ENCODE peak calls at places on chromosomes 3 and 15, in seven cellular contexts. One of them, this sample, is unnamed.

GRCh38 chr3:142501004-142501926 is 53.4 kb upstream of the XRN1 start:
- DNase-seq in adrenal gland: no peak
- DNase-seq in MM.1S: no peak
- DNase-seq in left ventricle myocardium inferior: no peak
- DNase-seq in body of pancreas: no peak
- DNase-seq in fibroblast of lung: peak; percentile 90
- DNase-seq in psoas muscle: no peak
- DNase-seq in this sample: no peak

GRCh38 chr15:91196768-91197167 is 96.7 kb downstream of the SV2B start:
- DNase-seq in adrenal gland: no peak
- DNase-seq in MM.1S: no peak
- DNase-seq in left ventricle myocardium inferior: no peak
- DNase-seq in body of pancreas: no peak
- DNase-seq in fibroblast of lung: no peak
- DNase-seq in psoas muscle: no peak
- DNase-seq in this sample: no peak

GRCh38 chr3:23620616-23621015 is 185.1 kb upstream of the UBE2E1 start:
- DNase-seq in adrenal gland: no peak
- DNase-seq in MM.1S: no peak
- DNase-seq in left ventricle myocardium inferior: no peak
- DNase-seq in body of pancreas: no peak
- DNase-seq in fibroblast of lung: no peak
- DNase-seq in psoas muscle: no peak
- DNase-seq in this sample: no peak

GRCh38 chr3:63970596-63971468 is 52.5 kb downstream of the PSMD6 start:
- DNase-seq in adrenal gland: no peak
- DNase-seq in MM.1S: no peak
- DNase-seq in left ventricle myocardium inferior: no peak
- DNase-seq in body of pancreas: no peak
- DNase-seq in fibroblast of lung: peak; percentile 21
- DNase-seq in psoas muscle: no peak
- DNase-seq in this sample: no peak

GRCh38 chr15:84638103-84638502 is 16.0 kb downstream of the WDR73 start:
- DNase-seq in adrenal gland: no peak
- DNase-seq in MM.1S: peak; percentile 45
- DNase-seq in left ventricle myocardium inferior: no peak
- DNase-seq in body of pancreas: peak; percentile 33
- DNase-seq in fibroblast of lung: peak; percentile 20
- DNase-seq in psoas muscle: no peak
- DNase-seq in this sample: no peak

GRCh38 chr15:50315814-50316630 is 39.0 kb downstream of the GABPB1 start:
- DNase-seq in adrenal gland: no peak
- DNase-seq in MM.1S: peak; percentile 45
- DNase-seq in left ventricle myocardium inferior: no peak
- DNase-seq in body of pancreas: no peak
- DNase-seq in fibroblast of lung: peak; percentile 40
- DNase-seq in psoas muscle: no peak
- DNase-seq in this sample: no peak

GRCh38 chr3:99638244-99638948 is at the start of gene COL8A1:
- DNase-seq in adrenal gland: peak; percentile 68
- DNase-seq in MM.1S: no peak
- DNase-seq in left ventricle myocardium inferior: peak; percentile 67
- DNase-seq in body of pancreas: peak; percentile 20
- DNase-seq in fibroblast of lung: peak; percentile 92
- DNase-seq in psoas muscle: peak; percentile 74
- DNase-seq in this sample: peak; percentile 57

GRCh38 chr15:100291106-100291505 is 50.7 kb downstream of the ADAMTS17 start:
- DNase-seq in adrenal gland: no peak
- DNase-seq in MM.1S: peak; percentile 29
- DNase-seq in left ventricle myocardium inferior: no peak
- DNase-seq in body of pancreas: no peak
- DNase-seq in fibroblast of lung: peak; percentile 82
- DNase-seq in psoas muscle: no peak
- DNase-seq in this sample: no peak

GRCh38 chr3:55322649-55323048 is 164.5 kb downstream of the WNT5A start:
- DNase-seq in adrenal gland: no peak
- DNase-seq in MM.1S: no peak
- DNase-seq in left ventricle myocardium inferior: no peak
- DNase-seq in body of pancreas: no peak
- DNase-seq in fibroblast of lung: peak; percentile 73
- DNase-seq in psoas muscle: no peak
- DNase-seq in this sample: no peak

GRCh38 chr3:145854486-145854885 is 306.5 kb downstream of the PLOD2 start:
- DNase-seq in adrenal gland: no peak
- DNase-seq in MM.1S: no peak
- DNase-seq in left ventricle myocardium inferior: no peak
- DNase-seq in body of pancreas: no peak
- DNase-seq in fibroblast of lung: no peak
- DNase-seq in psoas muscle: no peak
- DNase-seq in this sample: no peak

GRCh38 chr15:93046721-93047120 is 42.3 kb downstream of the RGMA start:
- DNase-seq in adrenal gland: no peak
- DNase-seq in MM.1S: no peak
- DNase-seq in left ventricle myocardium inferior: no peak
- DNase-seq in body of pancreas: no peak
- DNase-seq in fibroblast of lung: no peak
- DNase-seq in psoas muscle: peak; percentile 43
- DNase-seq in this sample: no peak

GRCh38 chr3:171965088-171965712 is 74.2 kb upstream of the FNDC3B start:
- DNase-seq in adrenal gland: no peak
- DNase-seq in MM.1S: no peak
- DNase-seq in left ventricle myocardium inferior: no peak
- DNase-seq in body of pancreas: no peak
- DNase-seq in fibroblast of lung: no peak
- DNase-seq in psoas muscle: no peak
- DNase-seq in this sample: no peak

GRCh38 chr3:59573911-59574310 is 524.1 kb upstream of the CFAP20DC start:
- DNase-seq in adrenal gland: peak; percentile 67
- DNase-seq in MM.1S: no peak
- DNase-seq in left ventricle myocardium inferior: peak; percentile 24
- DNase-seq in body of pancreas: no peak
- DNase-seq in fibroblast of lung: peak; percentile 87
- DNase-seq in psoas muscle: no peak
- DNase-seq in this sample: no peak

GRCh38 chr3:73685061-73685460 is 60.3 kb upstream of the PDZRN3 start:
- DNase-seq in adrenal gland: no peak
- DNase-seq in MM.1S: no peak
- DNase-seq in left ventricle myocardium inferior: no peak
- DNase-seq in body of pancreas: no peak
- DNase-seq in fibroblast of lung: no peak
- DNase-seq in psoas muscle: no peak
- DNase-seq in this sample: no peak

GRCh38 chr3:194832346-194833104 is 146.8 kb downstream of the FAM43A start:
- DNase-seq in adrenal gland: no peak
- DNase-seq in MM.1S: no peak
- DNase-seq in left ventricle myocardium inferior: no peak
- DNase-seq in body of pancreas: no peak
- DNase-seq in fibroblast of lung: no peak
- DNase-seq in psoas muscle: no peak
- DNase-seq in this sample: no peak

GRCh38 chr3:100114413-100115030 is at the start of gene FILIP1L:
- DNase-seq in adrenal gland: no peak
- DNase-seq in MM.1S: no peak
- DNase-seq in left ventricle myocardium inferior: peak; percentile 41
- DNase-seq in body of pancreas: no peak
- DNase-seq in fibroblast of lung: no peak
- DNase-seq in psoas muscle: peak; percentile 82
- DNase-seq in this sample: no peak

GRCh38 chr3:189868061-189868460 is 236.9 kb downstream of the TP63 start:
- DNase-seq in adrenal gland: no peak
- DNase-seq in MM.1S: no peak
- DNase-seq in left ventricle myocardium inferior: no peak
- DNase-seq in body of pancreas: no peak
- DNase-seq in fibroblast of lung: no peak
- DNase-seq in psoas muscle: no peak
- DNase-seq in this sample: no peak

GRCh38 chr15:35458176-35458856 is 87.6 kb downstream of the DPH6 start:
- DNase-seq in adrenal gland: no peak
- DNase-seq in MM.1S: no peak
- DNase-seq in left ventricle myocardium inferior: no peak
- DNase-seq in body of pancreas: no peak
- DNase-seq in fibroblast of lung: peak; percentile 42
- DNase-seq in psoas muscle: no peak
- DNase-seq in this sample: no peak

GRCh38 chr15:58038426-58039106 is 26.9 kb downstream of the ALDH1A2 start:
- DNase-seq in adrenal gland: no peak
- DNase-seq in MM.1S: no peak
- DNase-seq in left ventricle myocardium inferior: no peak
- DNase-seq in body of pancreas: peak; percentile 13
- DNase-seq in fibroblast of lung: peak; percentile 42
- DNase-seq in psoas muscle: no peak
- DNase-seq in this sample: no peak

DNA sequence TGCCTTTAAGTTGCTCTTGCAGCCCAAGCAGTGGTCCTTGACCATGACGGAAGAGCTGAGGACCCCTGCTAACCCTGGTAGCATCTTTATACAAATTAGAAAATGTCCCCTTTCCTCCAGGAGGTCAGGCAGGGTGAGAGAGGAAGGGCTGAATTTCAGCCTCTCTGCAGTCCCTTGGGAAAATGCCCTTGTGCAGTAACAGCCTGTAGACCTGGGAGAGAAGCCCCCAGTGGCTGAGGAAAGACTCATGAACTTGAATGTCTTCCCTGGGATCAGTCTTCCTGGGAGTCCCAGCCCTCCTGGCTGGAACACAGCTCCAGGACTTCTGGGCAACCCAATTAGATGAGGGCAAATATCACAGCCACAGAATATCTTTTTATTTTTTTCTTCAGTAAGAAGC is 113.3 kb downstream of the CD47 start:
- DNase-seq in adrenal gland: no peak
- DNase-seq in MM.1S: no peak
- DNase-seq in left ventricle myocardium inferior: no peak
- DNase-seq in body of pancreas: no peak
- DNase-seq in fibroblast of lung: no peak
- DNase-seq in psoas muscle: no peak
- DNase-seq in this sample: no peak
- H3K27me3 ChIP-seq in adrenal gland: no peaks in the 10 kb centered on the region
- H3K27me3 ChIP-seq in MM.1S: no peaks in the 10 kb centered on the region
- H3K27me3 ChIP-seq in left ventricle myocardium inferior: no peaks in the 10 kb centered on the region
- H3K27me3 ChIP-seq in body of pancreas: no peaks in the 10 kb centered on the region
- H3K27me3 ChIP-seq in fibroblast of lung: no peaks in the 10 kb centered on the region
- H3K27me3 ChIP-seq in psoas muscle: no peaks in the 10 kb centered on the region
- H3K27me3 ChIP-seq in this sample: no peaks in the 10 kb centered on the region

GRCh38 chr3:16604887-16605602 is at the start of gene DAZL:
- DNase-seq in adrenal gland: no peak
- DNase-seq in MM.1S: no peak
- DNase-seq in left ventricle myocardium inferior: no peak
- DNase-seq in body of pancreas: no peak
- DNase-seq in fibroblast of lung: no peak
- DNase-seq in psoas muscle: no peak
- DNase-seq in this sample: no peak
- H3K4me1 ChIP-seq in adrenal gland: no peaks in the 10 kb centered on the region
- H3K4me1 ChIP-seq in MM.1S: no peaks in the 10 kb centered on the region
- H3K4me1 ChIP-seq in left ventricle myocardium inferior: peaks cover 7% of the 10 kb centered on the region
- H3K4me1 ChIP-seq in body of pancreas: peaks cover 4% of the 10 kb centered on the region
- H3K4me1 ChIP-seq in fibroblast of lung: no peaks in the 10 kb centered on the region
- H3K4me1 ChIP-seq in psoas muscle: peaks cover 4% of the 10 kb centered on the region
- H3K4me1 ChIP-seq in this sample: peaks cover 14% of the 10 kb centered on the region

GRCh38 chr3:20121088-20121487 is 64.9 kb downstream of the SGO1 start:
- DNase-seq in adrenal gland: no peak
- DNase-seq in MM.1S: no peak
- DNase-seq in left ventricle myocardium inferior: no peak
- DNase-seq in body of pancreas: no peak
- DNase-seq in fibroblast of lung: no peak
- DNase-seq in psoas muscle: no peak
- DNase-seq in this sample: no peak

GRCh38 chr3:20123121-20123652 is 62.8 kb downstream of the SGO1 start:
- DNase-seq in adrenal gland: no peak
- DNase-seq in MM.1S: no peak
- DNase-seq in left ventricle myocardium inferior: no peak
- DNase-seq in body of pancreas: no peak
- DNase-seq in fibroblast of lung: no peak
- DNase-seq in psoas muscle: no peak
- DNase-seq in this sample: no peak

GRCh38 chr3:20125912-20126311 is 60.1 kb downstream of the SGO1 start:
- DNase-seq in adrenal gland: no peak
- DNase-seq in MM.1S: peak; percentile 60
- DNase-seq in left ventricle myocardium inferior: no peak
- DNase-seq in body of pancreas: no peak
- DNase-seq in fibroblast of lung: no peak
- DNase-seq in psoas muscle: no peak
- DNase-seq in this sample: no peak

GRCh38 chr3:20128378-20128777 is 57.6 kb downstream of the SGO1 start:
- DNase-seq in adrenal gland: no peak
- DNase-seq in MM.1S: no peak
- DNase-seq in left ventricle myocardium inferior: no peak
- DNase-seq in body of pancreas: no peak
- DNase-seq in fibroblast of lung: no peak
- DNase-seq in psoas muscle: no peak
- DNase-seq in this sample: no peak

DNA sequence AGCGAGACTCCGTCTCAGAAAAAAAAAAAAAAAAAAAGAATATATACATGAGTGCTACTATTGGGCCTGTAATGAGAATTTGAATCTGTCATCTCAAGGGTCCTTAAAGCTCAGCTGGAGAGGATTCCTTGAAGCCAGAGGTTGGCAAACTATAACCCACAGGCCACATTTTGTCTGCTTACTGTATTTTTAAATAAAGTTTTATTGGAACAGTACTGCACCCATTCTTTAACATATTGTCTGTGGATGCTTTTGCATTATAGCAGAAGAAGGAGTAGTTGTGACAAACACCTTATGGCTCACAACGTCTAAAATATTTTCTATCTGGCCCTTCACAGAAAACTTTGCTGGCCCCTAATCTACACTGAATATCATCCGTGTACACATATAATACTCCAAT is 60.7 kb downstream of the SGO1 start:
- DNase-seq in adrenal gland: no peak
- DNase-seq in MM.1S: no peak
- DNase-seq in left ventricle myocardium inferior: no peak
- DNase-seq in body of pancreas: no peak
- DNase-seq in fibroblast of lung: no peak
- DNase-seq in psoas muscle: no peak
- DNase-seq in this sample: no peak
- H3K27me3 ChIP-seq in adrenal gland: no peaks in the 10 kb centered on the region
- H3K27me3 ChIP-seq in MM.1S: no peaks in the 10 kb centered on the region
- H3K27me3 ChIP-seq in left ventricle myocardium inferior: no peaks in the 10 kb centered on the region
- H3K27me3 ChIP-seq in body of pancreas: no peaks in the 10 kb centered on the region
- H3K27me3 ChIP-seq in fibroblast of lung: no peaks in the 10 kb centered on the region
- H3K27me3 ChIP-seq in psoas muscle: no peaks in the 10 kb centered on the region
- H3K27me3 ChIP-seq in this sample: no peaks in the 10 kb centered on the region

GRCh38 chr3:71584216-71585061 is 911 bp upstream of the FOXP1 start:
- DNase-seq in adrenal gland: peak; percentile 70
- DNase-seq in MM.1S: no peak
- DNase-seq in left ventricle myocardium inferior: peak; percentile 29
- DNase-seq in body of pancreas: peak; percentile 19
- DNase-seq in fibroblast of lung: peak; percentile 71
- DNase-seq in psoas muscle: peak; percentile 54
- DNase-seq in this sample: no peak

GRCh38 chr3:71581981-71582611 is 1.4 kb downstream of the FOXP1 start:
- DNase-seq in adrenal gland: peak; percentile 70
- DNase-seq in MM.1S: no peak
- DNase-seq in left ventricle myocardium inferior: peak; percentile 62
- DNase-seq in body of pancreas: peak; percentile 52
- DNase-seq in fibroblast of lung: peak; percentile 78
- DNase-seq in psoas muscle: peak; percentile 76
- DNase-seq in this sample: peak; percentile 38

GRCh38 chr3:71582612-71583568 is 638 bp downstream of the FOXP1 start:
- DNase-seq in adrenal gland: peak; percentile 81
- DNase-seq in MM.1S: peak; percentile 53
- DNase-seq in left ventricle myocardium inferior: peak; percentile 84
- DNase-seq in body of pancreas: peak; percentile 76
- DNase-seq in fibroblast of lung: peak; percentile 80
- DNase-seq in psoas muscle: peak; percentile 82
- DNase-seq in this sample: peak; percentile 46

GRCh38 chr3:71585126-71585525 is 1.6 kb upstream of the FOXP1 start:
- DNase-seq in adrenal gland: no peak
- DNase-seq in MM.1S: no peak
- DNase-seq in left ventricle myocardium inferior: no peak
- DNase-seq in body of pancreas: no peak
- DNase-seq in fibroblast of lung: peak; percentile 22
- DNase-seq in psoas muscle: no peak
- DNase-seq in this sample: no peak

GRCh38 chr3:71583569-71584215 is at the start of gene FOXP1:
- DNase-seq in adrenal gland: peak; percentile 94
- DNase-seq in MM.1S: peak; percentile 52
- DNase-seq in left ventricle myocardium inferior: peak; percentile 77
- DNase-seq in body of pancreas: peak; percentile 77
- DNase-seq in fibroblast of lung: peak; percentile 70
- DNase-seq in psoas muscle: peak; percentile 88
- DNase-seq in this sample: peak; percentile 31
- H3K4me1 ChIP-seq in adrenal gland: peaks cover 18% of the 10 kb centered on the region
- H3K4me1 ChIP-seq in MM.1S: peaks cover 6% of the 10 kb centered on the region
- H3K4me1 ChIP-seq in left ventricle myocardium inferior: peaks cover 63% of the 10 kb centered on the region
- H3K4me1 ChIP-seq in body of pancreas: peaks cover 44% of the 10 kb centered on the region
- H3K4me1 ChIP-seq in fibroblast of lung: peaks cover 4% of the 10 kb centered on the region
- H3K4me1 ChIP-seq in psoas muscle: peaks cover 27% of the 10 kb centered on the region
- H3K4me1 ChIP-seq in this sample: peaks cover 30% of the 10 kb centered on the region

This sample was measured in thoracic aorta.